ENCODE peak calls at places on chromosomes 3 and 15, in nine cellular contexts. W is progenitor cell of endocrine pancreas; B is stimulated activated CD4-positive, alpha-beta T cell treated with anti-CD3 and anti-CD28 coated beads, Interleukin-1b, Interleukin-23, amount 100 ng/mL, for 48 hours; J is foreskin fibroblast; L is type B pancreatic cell; V is GM04503; I is GM12865; K is A172; Q is activated T-cell treated with anti-CD3 and anti-CD28 coated beads for 1 hour. M is an unnamed sample.

GRCh38 chr15:89912674-89913396 is at the start of gene ARPIN:
- DNase-seq in I (no peak), L (peak; percentile 81), V (no peak), K (no peak), B (no peak), J (peak; percentile 27), Q (no peak), W (peak; percentile 43), M (no peak)

GRCh38 chr3:124318650-124319049 is 326.7 kb upstream of the ROPN1 start:
- DNase-seq in B (no peak), Q (no peak), W (no peak), L (no peak), J (no peak), K (no peak), I (no peak), V (no peak), M (no peak)

GRCh38 chr3:143973352-143974021 is 1.9 kb downstream of the DIPK2A start:
- DNase-seq in B (no peak), J (no peak), W (no peak), I (peak; percentile 13), L (no peak), V (no peak), Q (no peak), K (peak; percentile 14), M (no peak)

GRCh38 chr3:70298385-70298784 is 14.1 kb downstream of the MDFIC2 start:
- DNase-seq in B (no peak), I (no peak), W (no peak), K (peak; percentile 18), J (no peak), V (no peak), Q (no peak), L (no peak), M (no peak)

GRCh38 chr3:101803152-101803782 is 24.3 kb downstream of the NXPE3 start:
- DNase-seq in V (no peak), L (no peak), K (peak; percentile 88), W (no peak), J (peak; percentile 47), I (peak; percentile 85), Q (peak; percentile 35), B (peak; percentile 35), M (peak; percentile 49)

GRCh38 chr15:91263632-91264477 is 163.8 kb downstream of the SV2B start:
- DNase-seq in I (no peak), J (no peak), V (no peak), K (peak; percentile 8), B (no peak), Q (no peak), L (no peak), W (no peak), M (no peak)

GRCh38 chr3:74303711-74304110 is 310.7 kb downstream of the CNTN3 start:
- DNase-seq in B (no peak), V (no peak), J (no peak), K (no peak), I (no peak), Q (no peak), L (no peak), W (no peak), M (no peak)

GRCh38 chr3:195854628-195855300 is 43.0 kb upstream of the MUC4 start:
- DNase-seq in Q (no peak), L (no peak), I (no peak), V (no peak), K (no peak), W (no peak), B (no peak), J (no peak), M (no peak)

GRCh38 chr3:188241883-188242282 is 87.9 kb downstream of the LPP start:
- DNase-seq in B (no peak), V (no peak), I (no peak), W (no peak), J (no peak), Q (no peak), L (no peak), K (no peak), M (no peak)

GRCh38 chr15:60370804-60371700 is 26.7 kb downstream of the ANXA2 start:
- DNase-seq in Q (no peak), B (no peak), K (peak; percentile 99), L (no peak), V (peak; percentile 96), W (no peak), J (peak; percentile 96), I (no peak), M (peak; percentile 98)

GRCh38 chr3:160287666-160288065 is 62.4 kb downstream of the C3orf80 start:
- DNase-seq in W (no peak), L (no peak), V (no peak), K (no peak), I (no peak), Q (no peak), B (no peak), J (no peak), M (no peak)

GRCh38 chr3:66320390-66320789 is 99.6 kb downstream of the SLC25A26 start:
- DNase-seq in I (no peak), Q (no peak), K (no peak), V (no peak), J (no peak), L (no peak), W (no peak), B (no peak), M (no peak)

GRCh38 chr3:104526901-104527401 is 839.8 kb upstream of the ALCAM start:
- DNase-seq in W (no peak), K (no peak), B (no peak), V (no peak), J (no peak), Q (no peak), L (no peak), I (peak; percentile 79), M (no peak)

GRCh38 chr3:23272820-23273219 is 69.7 kb downstream of the UBE2E2 start:
- DNase-seq in W (no peak), J (no peak), V (no peak), K (no peak), L (no peak), B (no peak), I (no peak), Q (no peak), M (no peak)

GRCh38 chr3:169660709-169661566 is 2.6 kb downstream of the MECOM start:
- DNase-seq in B (no peak), K (no peak), Q (no peak), V (no peak), J (peak; percentile 22), I (peak; percentile 13), W (no peak), L (no peak), M (no peak)

GRCh38 chr3:58013973-58014649 is 5.9 kb downstream of the FLNB start:
- DNase-seq in J (peak; percentile 95), V (peak; percentile 95), L (peak; percentile 76), K (peak; percentile 77), I (no peak), B (no peak), Q (no peak), W (no peak), M (peak; percentile 83)

GRCh38 chr3:192121921-192122320 is 605.4 kb downstream of the FGF12 start:
- DNase-seq in B (no peak), K (no peak), I (no peak), L (no peak), Q (no peak), V (no peak), J (no peak), W (no peak), M (no peak)

GRCh38 chr15:89333959-89334509 is 590 bp downstream of the POLG start:
- DNase-seq in B (peak; percentile 15), V (no peak), L (no peak), I (no peak), Q (no peak), W (no peak), J (no peak), K (no peak), M (no peak)

GRCh38 chr3:58899159-58899952 is 150.5 kb downstream of the CFAP20DC start:
- DNase-seq in B (peak; percentile 17), J (peak; percentile 25), L (no peak), W (no peak), V (no peak), I (peak; percentile 65), Q (no peak), K (peak; percentile 27), M (no peak)

GRCh38 chr15:42332331-42332730 is 27.0 kb upstream of the CAPN3 start:
- DNase-seq in K (no peak), W (no peak), Q (no peak), I (no peak), J (peak; percentile 25), V (no peak), L (no peak), B (no peak), M (no peak)

GRCh38 chr3:154885016-154885415 is 195.1 kb upstream of the MME start:
- DNase-seq in Q (no peak), W (no peak), K (no peak), J (peak; percentile 42), B (no peak), L (no peak), I (no peak), V (no peak), M (peak; percentile 31)

GRCh38 chr3:172106989-172107388 is 67.6 kb downstream of the FNDC3B start:
- DNase-seq in Q (peak; percentile 31), V (no peak), L (no peak), B (peak; percentile 61), J (no peak), K (no peak), W (no peak), I (peak; percentile 92), M (no peak)

GRCh38 chr3:58534592-58535494 is 2.1 kb downstream of the ACOX2 start:
- DNase-seq in W (no peak), B (no peak), J (no peak), V (no peak), Q (no peak), L (peak; percentile 48), K (no peak), I (no peak), M (no peak)

GRCh38 chr3:129347446-129347845 is 68.8 kb downstream of the HMCES start:
- DNase-seq in I (no peak), B (no peak), W (no peak), J (no peak), K (no peak), V (no peak), L (no peak), Q (no peak), M (no peak)

GRCh38 chr3:152350139-152350538 is 81.4 kb downstream of the MBNL1 start:
- DNase-seq in J (no peak), I (no peak), B (no peak), L (no peak), Q (no peak), K (peak; percentile 36), W (no peak), V (no peak), M (no peak)

GRCh38 chr15:88061452-88061851 is 195.1 kb downstream of the NTRK3 start:
- DNase-seq in W (no peak), J (no peak), V (no peak), Q (no peak), K (no peak), B (no peak), I (no peak), L (no peak), M (no peak)

M was measured in AG09309.